ENCODE peak calls at places on chromosomes 12 and 14, in four cellular contexts. One of them, this sample, is unnamed.

GRCh38 chr14:100982356-100982755 is 78.8 kb upstream of the RTL1 start:
- DNase-seq in H9: no peak
- DNase-seq in H1: no peak
- DNase-seq in mesendoderm: peak; percentile 20
- DNase-seq in this sample: no peak

GRCh38 chr12:131905081-131905639 is 10.7 kb downstream of the ULK1 start:
- DNase-seq in mesendoderm: no peak
- DNase-seq in H1: no peak
- DNase-seq in H9: no peak
- DNase-seq in this sample: no peak

GRCh38 chr14:89137514-89138163 is 279.4 kb downstream of the FOXN3 start:
- DNase-seq in H1: no peak
- DNase-seq in H9: no peak
- DNase-seq in mesendoderm: no peak
- DNase-seq in this sample: peak; percentile 94

GRCh38 chr12:24360907-24361306 is 411.4 kb upstream of the SOX5 start:
- DNase-seq in H1: no peak
- DNase-seq in H9: no peak
- DNase-seq in mesendoderm: peak; percentile 32
- DNase-seq in this sample: peak; percentile 19

GRCh38 chr12:122308811-122309210 is 42.5 kb upstream of the VPS33A start:
- DNase-seq in H9: no peak
- DNase-seq in H1: no peak
- DNase-seq in mesendoderm: no peak
- DNase-seq in this sample: peak; percentile 67

GRCh38 chr12:22230280-22230794 is 104.2 kb downstream of the ST8SIA1 start:
- DNase-seq in mesendoderm: no peak
- DNase-seq in H1: no peak
- DNase-seq in H9: no peak
- DNase-seq in this sample: peak; percentile 69

GRCh38 chr14:31962920-31963319 is 114.2 kb upstream of the ARHGAP5 start:
- DNase-seq in H9: no peak
- DNase-seq in H1: no peak
- DNase-seq in mesendoderm: no peak
- DNase-seq in this sample: no peak

GRCh38 chr14:95235351-95235750 is 78.0 kb upstream of the DICER1 start:
- DNase-seq in H1: no peak
- DNase-seq in H9: no peak
- DNase-seq in mesendoderm: no peak
- DNase-seq in this sample: no peak

GRCh38 chr12:109998241-109998903 is 858 bp upstream of the ANKRD13A start:
- DNase-seq in H9: no peak
- DNase-seq in H1: no peak
- DNase-seq in mesendoderm: no peak
- DNase-seq in this sample: peak; percentile 50

GRCh38 chr12:50620050-50620974 is 115.5 kb downstream of the DIP2B start:
- DNase-seq in H1: no peak
- DNase-seq in H9: no peak
- DNase-seq in mesendoderm: peak; percentile 88
- DNase-seq in this sample: peak; percentile 95

GRCh38 chr14:93945070-93945399 is 17.9 kb downstream of the FAM181A start:
- DNase-seq in mesendoderm: no peak
- DNase-seq in H9: no peak
- DNase-seq in H1: no peak
- DNase-seq in this sample: no peak

GRCh38 chr12:66692986-66693385 is 14.1 kb upstream of the GRIP1 start:
- DNase-seq in H9: no peak
- DNase-seq in H1: no peak
- DNase-seq in mesendoderm: no peak
- DNase-seq in this sample: no peak

GRCh38 chr12:115871714-115872113 is 405.8 kb downstream of the MED13L start:
- DNase-seq in mesendoderm: peak; percentile 90
- DNase-seq in H9: peak; percentile 74
- DNase-seq in H1: no peak
- DNase-seq in this sample: peak; percentile 21

GRCh38 chr12:10361622-10362021 is 28.2 kb downstream of the KLRK1 start:
- DNase-seq in H9: no peak
- DNase-seq in H1: no peak
- DNase-seq in mesendoderm: peak; percentile 57
- DNase-seq in this sample: peak; percentile 78

GRCh38 chr14:68941820-68942219 is 37.3 kb downstream of the ACTN1 start:
- DNase-seq in H1: peak; percentile 74
- DNase-seq in mesendoderm: peak; percentile 99
- DNase-seq in H9: peak; percentile 89
- DNase-seq in this sample: peak; percentile 90

GRCh38 chr12:95633671-95634465 is 82.6 kb upstream of the USP44 start:
- DNase-seq in H1: no peak
- DNase-seq in mesendoderm: no peak
- DNase-seq in H9: no peak
- DNase-seq in this sample: no peak

GRCh38 chr12:30909721-30910350 is 16.7 kb upstream of the TSPAN11 start:
- DNase-seq in mesendoderm: no peak
- DNase-seq in H1: no peak
- DNase-seq in H9: no peak
- DNase-seq in this sample: no peak

GRCh38 chr14:46322730-46323425 is 328.7 kb downstream of the RPL10L start:
- DNase-seq in H9: no peak
- DNase-seq in mesendoderm: peak; percentile 54
- DNase-seq in H1: no peak
- DNase-seq in this sample: no peak

GRCh38 chr12:50132505-50133135 is 20.6 kb downstream of the COX14 start:
- DNase-seq in H1: no peak
- DNase-seq in H9: no peak
- DNase-seq in mesendoderm: peak; percentile 54
- DNase-seq in this sample: peak; percentile 61

GRCh38 chr14:23121401-23121800 is 2.3 kb upstream of the CEBPE start:
- DNase-seq in mesendoderm: peak; percentile 84
- DNase-seq in H9: no peak
- DNase-seq in H1: no peak
- DNase-seq in this sample: peak; percentile 57

GRCh38 chr14:60563113-60563512 is 54.2 kb downstream of the SIX6 start:
- DNase-seq in H1: no peak
- DNase-seq in H9: no peak
- DNase-seq in mesendoderm: no peak
- DNase-seq in this sample: peak; percentile 74

GRCh38 chr14:60565211-60565610 is 56.3 kb downstream of the SIX6 start:
- DNase-seq in H9: no peak
- DNase-seq in mesendoderm: no peak
- DNase-seq in H1: no peak
- DNase-seq in this sample: peak; percentile 62

GRCh38 chr14:60561845-60562746 is 53.1 kb downstream of the SIX6 start:
- DNase-seq in mesendoderm: peak; percentile 91
- DNase-seq in H9: peak; percentile 83
- DNase-seq in H1: peak; percentile 60
- DNase-seq in this sample: peak; percentile 82
- H3K56ac ChIP-seq in mesendoderm: no peak overlapping the region
- H3K56ac ChIP-seq in H9: no peak overlapping the region
- H3K56ac ChIP-seq in H1: no peak overlapping the region
- H3K56ac ChIP-seq in this sample: no peak overlapping the region

GRCh38 chr12:12561305-12562015 is 1.2 kb downstream of the DUSP16 start:
- DNase-seq in H9: peak; percentile 65
- DNase-seq in H1: peak; percentile 68
- DNase-seq in mesendoderm: peak; percentile 71
- DNase-seq in this sample: peak; percentile 46
- H3K56ac ChIP-seq in H9: no peak overlapping the region
- H3K56ac ChIP-seq in H1: peak overlapping the region; percentile 90
- H3K56ac ChIP-seq in mesendoderm: peak overlapping the region; percentile 95
- H3K56ac ChIP-seq in this sample: peak overlapping the region; percentile 72

GRCh38 chr12:80776706-80777105 is 60.0 kb downstream of the MYF5 start:
- DNase-seq in H1: no peak
- DNase-seq in H9: no peak
- DNase-seq in mesendoderm: no peak
- DNase-seq in this sample: no peak
- H3K56ac ChIP-seq in H1: no peak overlapping the region
- H3K56ac ChIP-seq in H9: no peak overlapping the region
- H3K56ac ChIP-seq in mesendoderm: peak overlapping the region; percentile 27
- H3K56ac ChIP-seq in this sample: no peak overlapping the region

GRCh38 chr14:54329082-54329695 is 67.6 kb upstream of the CDKN3 start:
- DNase-seq in H9: peak; percentile 78
- DNase-seq in mesendoderm: peak; percentile 96
- DNase-seq in H1: peak; percentile 62
- DNase-seq in this sample: peak; percentile 61

GRCh38 chr14:54322668-54323380 is 74.0 kb upstream of the CDKN3 start:
- DNase-seq in H1: no peak
- DNase-seq in H9: no peak
- DNase-seq in mesendoderm: no peak
- DNase-seq in this sample: no peak

GRCh38 chr14:54330876-54331275 is 65.9 kb upstream of the CDKN3 start:
- DNase-seq in H9: no peak
- DNase-seq in H1: no peak
- DNase-seq in mesendoderm: peak; percentile 86
- DNase-seq in this sample: no peak

GRCh38 chr14:54322241-54322640 is 74.6 kb upstream of the CDKN3 start:
- DNase-seq in mesendoderm: no peak
- DNase-seq in H1: no peak
- DNase-seq in H9: no peak
- DNase-seq in this sample: no peak

DNA sequence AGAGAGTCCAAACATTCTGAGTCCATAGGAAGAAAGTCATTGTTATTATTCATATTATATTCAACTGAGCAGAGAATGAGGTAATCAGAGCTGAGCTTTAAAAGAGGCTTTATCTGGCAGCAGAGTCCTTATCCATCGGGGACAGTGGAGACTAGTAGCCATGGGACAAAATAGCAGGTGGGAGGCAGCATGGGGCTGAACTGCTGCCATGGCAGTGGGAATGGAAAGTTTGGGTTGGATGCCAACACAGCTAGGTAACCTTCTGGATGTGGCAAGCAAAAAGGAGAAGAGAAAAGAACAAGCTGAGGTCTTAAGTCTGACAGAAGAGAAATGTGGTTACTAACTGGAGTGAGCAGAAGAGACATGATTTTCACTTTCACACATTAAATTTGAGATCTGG is 71.0 kb upstream of the CDKN3 start:
- DNase-seq in H1: no peak
- DNase-seq in mesendoderm: no peak
- DNase-seq in H9: no peak
- DNase-seq in this sample: no peak
- H3K56ac ChIP-seq in H1: no peak overlapping the region
- H3K56ac ChIP-seq in mesendoderm: no peak overlapping the region
- H3K56ac ChIP-seq in H9: no peak overlapping the region
- H3K56ac ChIP-seq in this sample: no peak overlapping the region

GRCh38 chr12:124774054-124774461 is 89.6 kb downstream of the SCARB1 start:
- DNase-seq in H9: no peak
- DNase-seq in H1: no peak
- DNase-seq in mesendoderm: no peak
- DNase-seq in this sample: no peak

GRCh38 chr12:124771462-124772361 is 92.0 kb downstream of the SCARB1 start:
- DNase-seq in H9: peak; percentile 93
- DNase-seq in mesendoderm: peak; percentile 73
- DNase-seq in H1: peak; percentile 100
- DNase-seq in this sample: peak; percentile 60

GRCh38 chr12:124770725-124771124 is 92.9 kb downstream of the SCARB1 start:
- DNase-seq in H1: no peak
- DNase-seq in mesendoderm: no peak
- DNase-seq in H9: no peak
- DNase-seq in this sample: no peak

GRCh38 chr12:124774462-124775167 is 89.0 kb downstream of the SCARB1 start:
- DNase-seq in H9: no peak
- DNase-seq in mesendoderm: peak; percentile 30
- DNase-seq in H1: no peak
- DNase-seq in this sample: peak; percentile 85

DNA sequence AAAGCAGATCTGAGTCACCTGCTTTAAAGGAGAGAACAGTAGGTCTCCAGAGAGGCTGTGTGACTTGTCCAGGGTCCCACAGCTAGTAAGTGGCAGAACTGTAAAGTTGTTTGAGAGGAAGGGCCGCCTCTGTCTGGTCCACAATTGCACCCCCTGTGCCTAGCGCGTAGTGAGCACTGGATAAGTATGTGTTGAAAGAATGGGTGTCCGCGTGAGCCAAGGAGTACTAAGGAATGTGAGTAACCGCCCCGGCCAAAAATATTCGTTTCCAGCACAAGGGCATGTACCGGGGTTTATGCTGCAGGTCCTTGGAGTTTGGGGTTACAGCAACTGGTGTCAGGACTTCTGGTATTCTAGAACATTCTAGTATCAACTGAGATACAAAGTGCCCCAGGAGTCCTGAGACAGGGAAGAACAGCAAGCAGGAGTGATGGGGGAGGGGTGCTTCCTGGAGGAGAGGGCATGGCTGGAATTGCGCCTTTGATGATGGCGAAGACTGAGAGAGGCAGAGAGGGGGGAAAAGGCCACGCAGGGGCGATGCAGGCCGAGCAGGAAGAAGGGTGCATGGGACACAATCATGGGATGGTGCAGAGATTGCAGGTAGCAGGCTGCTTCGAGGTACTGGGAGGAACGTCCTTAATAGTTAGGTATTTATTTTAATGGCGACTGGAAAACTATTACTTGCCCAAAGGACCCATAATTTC is 91.0 kb downstream of the SCARB1 start:
- DNase-seq in H1: no peak
- DNase-seq in mesendoderm: peak; percentile 23
- DNase-seq in H9: no peak
- DNase-seq in this sample: no peak
- H3K56ac ChIP-seq in H1: no peak overlapping the region
- H3K56ac ChIP-seq in mesendoderm: no peak overlapping the region
- H3K56ac ChIP-seq in H9: no peak overlapping the region
- H3K56ac ChIP-seq in this sample: no peak overlapping the region

GRCh38 chr12:123902821-123903220 is 69.8 kb downstream of the CCDC92 start:
- DNase-seq in H1: no peak
- DNase-seq in mesendoderm: no peak
- DNase-seq in H9: no peak
- DNase-seq in this sample: no peak
- H3K56ac ChIP-seq in H1: no peak overlapping the region
- H3K56ac ChIP-seq in mesendoderm: no peak overlapping the region
- H3K56ac ChIP-seq in H9: no peak overlapping the region
- H3K56ac ChIP-seq in this sample: no peak overlapping the region

This sample was measured in IMR-90.